ENCODE peak calls at places on chromosomes 3 and 15, in four cellular contexts. O is tibial nerve, L is lower lobe of right lung, B is RWPE2. D is an unnamed sample. For H3K9me3, the result is how much of the 10 kb centered on the place peaks cover.

GRCh38 chr3:124026516-124026915 is 34.6 kb upstream of the ROPN1 start:
- DNase-seq in B (no peak), L (no peak), O (no peak), D (no peak)

GRCh38 chr15:82847703-82848102 is 38.3 kb downstream of the WHAMM start:
- DNase-seq in B (peak), L (no peak), O (no peak), D (no peak)

GRCh38 chr15:75123395-75123794 is 78.3 kb upstream of the C15orf39 start:
- DNase-seq in L (no peak), B (no peak), O (no peak), D (peak)

GRCh38 chr3:21142949-21143348 is 608.1 kb downstream of the ZNF385D start:
- DNase-seq in B (no peak), L (no peak), O (no peak), D (no peak)

GRCh38 chr3:54621181-54621580 is 306.7 kb downstream of the LRTM1 start:
- DNase-seq in L (no peak), B (no peak), O (no peak), D (no peak)

GRCh38 chr15:90816401-90817116 is 51.8 kb upstream of the FURIN start:
- DNase-seq in B (peak), O (no peak), L (no peak), D (no peak)

GRCh38 chr15:46676233-46677206 is 1040.8 kb upstream of the SEMA6D start:
- DNase-seq in L (no peak), B (no peak), O (no peak), D (no peak)

GRCh38 chr15:79380755-79381499 is 51.2 kb upstream of the MINAR1 start:
- DNase-seq in B (no peak), L (peak), O (peak), D (no peak)

GRCh38 chr3:11774296-11774877 is 72.3 kb downstream of the TAMM41 start:
- DNase-seq in L (no peak), O (no peak), B (no peak), D (no peak)

GRCh38 chr15:49741721-49742120 is 120.9 kb downstream of the DTWD1 start:
- DNase-seq in L (no peak), B (no peak), O (no peak), D (no peak)

GRCh38 chr15:63928185-63928852 is 94.6 kb upstream of the HERC1 start:
- DNase-seq in B (no peak), L (no peak), O (no peak), D (no peak)

GRCh38 chr15:29208352-29208751 is 61.3 kb downstream of the NSMCE3 start:
- DNase-seq in O (no peak), B (no peak), L (no peak), D (no peak)

GRCh38 chr3:121757087-121757811 is 7.7 kb upstream of the GOLGB1 start:
- DNase-seq in L (no peak), B (no peak), O (no peak), D (no peak)

GRCh38 chr3:13301295-13301987 is 118.7 kb downstream of the NUP210 start:
- DNase-seq in L (peak), B (peak), O (no peak), D (peak)

GRCh38 chr15:49831206-49831965 is 210.5 kb downstream of the DTWD1 start:
- DNase-seq in B (peak), L (no peak), O (peak), D (no peak)

GRCh38 chr3:190339130-190339529 is 16.9 kb upstream of the CLDN1 start:
- DNase-seq in O (no peak), L (no peak), B (no peak), D (no peak)

GRCh38 chr15:59688383-59688887 is 685 bp downstream of the BNIP2 start:
- DNase-seq in O (peak), L (no peak), B (no peak), D (no peak)

GRCh38 chr3:159798951-159799350 is 189.7 kb upstream of the IL12A start:
- DNase-seq in B (no peak), O (no peak), L (no peak), D (no peak)

DNA sequence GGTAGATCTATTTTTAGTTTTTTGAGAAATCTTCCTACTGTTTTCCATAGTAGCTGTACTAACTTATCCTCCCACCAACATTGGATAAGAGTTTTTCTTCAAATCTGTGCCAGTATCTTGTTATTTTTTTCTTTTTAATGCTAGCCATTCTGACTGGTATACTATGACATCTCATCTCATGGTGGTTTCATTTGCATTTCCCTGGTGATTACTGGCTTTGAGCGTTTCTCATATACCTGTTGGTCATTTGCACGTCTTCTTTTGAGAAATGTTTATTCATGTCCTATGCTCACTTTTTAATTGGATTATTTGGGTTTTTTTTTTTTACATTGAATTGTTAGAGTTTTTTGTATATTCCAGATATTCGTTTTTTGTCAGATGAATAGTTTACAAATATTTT is 398.1 kb downstream of the OCA2 start:
- DNase-seq in L (no peak), O (no peak), B (no peak), D (no peak)
- H3K9me3 ChIP-seq in L (under half), O (under half), B (under half), D (under half)

GRCh38 chr3:8020047-8020446 is 481.6 kb upstream of the LMCD1 start:
- DNase-seq in L (no peak), O (no peak), B (no peak), D (no peak)
- H3K9me3 ChIP-seq in L (under half), O (under half), B (under half), D (half or more)

GRCh38 chr3:44504566-44504965 is 27.1 kb upstream of the ZNF445 start:
- DNase-seq in B (no peak), L (no peak), O (no peak), D (no peak)

GRCh38 chr3:44506961-44507360 is 29.5 kb upstream of the ZNF445 start:
- DNase-seq in O (no peak), B (no peak), L (no peak), D (no peak)

GRCh38 chr3:44506556-44506955 is 29.1 kb upstream of the ZNF445 start:
- DNase-seq in O (no peak), L (no peak), B (no peak), D (no peak)

GRCh38 chr3:44499149-44499898 is 21.9 kb upstream of the ZNF445 start:
- DNase-seq in B (no peak), O (no peak), L (no peak), D (no peak)

GRCh38 chr3:44501971-44502370 is 24.5 kb upstream of the ZNF445 start:
- DNase-seq in L (no peak), O (no peak), B (no peak), D (no peak)
- H3K9me3 ChIP-seq in L (under half), O (half or more), B (under half), D (half or more)

GRCh38 chr15:24786347-24786746 is 110.8 kb downstream of the NPAP1 start:
- DNase-seq in O (no peak), B (no peak), L (no peak), D (no peak)
- H3K9me3 ChIP-seq in O (under half), B (under half), L (under half), D (under half)

GRCh38 chr3:52431459-52432223 is 13.3 kb downstream of the SEMA3G start:
- DNase-seq in B (no peak), O (no peak), L (no peak), D (no peak)

GRCh38 chr3:52430416-52430810 is 14.5 kb downstream of the SEMA3G start:
- DNase-seq in L (no peak), O (no peak), B (no peak), D (no peak)

GRCh38 chr3:52428151-52429005 is 16.5 kb downstream of the SEMA3G start:
- DNase-seq in B (no peak), O (peak), L (no peak), D (no peak)

GRCh38 chr3:52429031-52429430 is 15.9 kb downstream of the SEMA3G start:
- DNase-seq in L (no peak), O (no peak), B (no peak), D (no peak)

DNA sequence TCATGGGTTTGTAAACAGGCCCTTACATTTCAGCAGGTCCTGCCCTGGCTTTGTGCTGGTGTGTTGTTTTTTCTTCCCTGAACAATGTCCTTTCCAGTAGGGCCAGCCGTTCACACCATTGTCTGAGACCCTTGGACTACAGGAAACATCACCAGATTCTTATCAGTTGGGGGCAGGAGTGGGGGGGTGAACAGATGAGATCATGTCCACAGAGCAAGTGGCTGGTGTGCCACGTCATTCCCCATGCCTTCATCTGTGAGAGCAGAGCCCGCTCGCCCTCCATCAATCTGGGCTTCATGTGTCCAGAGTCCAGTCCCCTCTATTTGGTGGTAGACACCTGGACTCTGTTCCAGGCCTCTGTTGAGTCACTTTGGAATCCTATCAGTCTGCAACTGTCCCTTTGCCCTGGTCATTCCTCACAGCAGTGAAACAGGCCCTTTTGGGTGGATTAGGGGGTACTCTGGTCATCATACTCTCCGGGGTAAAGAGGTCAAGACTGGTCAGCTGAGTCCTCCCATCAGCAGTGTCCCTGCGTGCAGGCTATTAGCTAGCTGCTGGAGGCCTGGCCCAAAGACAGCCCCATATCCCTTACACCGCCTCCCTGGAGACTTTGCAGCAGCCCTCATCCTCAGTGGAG is 15.0 kb downstream of the SEMA3G start:
- DNase-seq in O (no peak), L (no peak), B (no peak), D (no peak)
- H3K9me3 ChIP-seq in O (under half), L (under half), B (under half), D (under half)

GRCh38 chr15:26731965-26732364 is 40.9 kb downstream of the GABRB3 start:
- DNase-seq in L (no peak), B (no peak), O (no peak), D (no peak)

GRCh38 chr15:26724381-26724780 is 48.5 kb downstream of the GABRB3 start:
- DNase-seq in O (no peak), B (no peak), L (no peak), D (no peak)

GRCh38 chr15:26729581-26729980 is 43.3 kb downstream of the GABRB3 start:
- DNase-seq in B (no peak), O (no peak), L (no peak), D (no peak)

GRCh38 chr15:26729030-26729429 is 43.8 kb downstream of the GABRB3 start:
- DNase-seq in B (no peak), L (no peak), O (no peak), D (no peak)
- H3K9me3 ChIP-seq in B (under half), L (under half), O (under half), D (under half)

GRCh38 chr15:27853624-27854455 is 245.3 kb downstream of the OCA2 start:
- DNase-seq in O (no peak), B (peak), L (no peak), D (no peak)

GRCh38 chr15:27855137-27855536 is 244.0 kb downstream of the OCA2 start:
- DNase-seq in B (peak), O (no peak), L (no peak), D (no peak)

GRCh38 chr15:27851811-27852210 is 247.3 kb downstream of the OCA2 start:
- DNase-seq in L (no peak), O (no peak), B (peak), D (no peak)

GRCh38 chr15:27850961-27851636 is 248.0 kb downstream of the OCA2 start:
- DNase-seq in L (no peak), O (no peak), B (no peak), D (no peak)

GRCh38 chr15:27854601-27855000 is 244.5 kb downstream of the OCA2 start:
- DNase-seq in L (no peak), O (no peak), B (peak), D (no peak)
- H3K9me3 ChIP-seq in L (under half), O (under half), B (under half), D (under half)

D was measured in left lung.